ENCODE peak calls at places on chromosomes 4 and X, in eight cellular contexts. C is HCT116; W is CD8-positive, alpha-beta memory T cell; G is mesenchymal stem cell; Y is AG04450; N is SJSA1; H is GM23248; D is effector memory CD4-positive, alpha-beta T cell. F is an unnamed sample.

GRCh38 chrX:150375243-150375642 is 12.1 kb downstream of the MAMLD1 start:
- DNase-seq in W (no peak), N (no peak), G (no peak), D (no peak), Y (no peak), C (no peak), H (no peak), F (no peak)

GRCh38 chr4:3237711-3238560 is 11.0 kb upstream of the MSANTD1 start:
- DNase-seq in N (no peak), W (no peak), G (no peak), C (no peak), D (no peak), H (no peak), Y (no peak), F (no peak)

GRCh38 chrX:41265615-41266014 is 68.3 kb upstream of the DDX3X start:
- DNase-seq in Y (peak), D (peak), H (peak), N (no peak), C (no peak), G (no peak), W (peak), F (no peak)

GRCh38 chr4:84697615-84698201 is 114.8 kb downstream of the CDS1 start:
- DNase-seq in H (peak), G (peak), D (no peak), C (no peak), N (no peak), Y (no peak), W (no peak), F (no peak)

GRCh38 chrX:110081740-110082139 is 78.8 kb downstream of the TMEM164 start:
- DNase-seq in N (no peak), C (no peak), W (no peak), D (no peak), Y (no peak), G (peak), H (no peak), F (no peak)

GRCh38 chr4:54400188-54400587 is 171.1 kb downstream of the PDGFRA start:
- DNase-seq in N (no peak), W (no peak), Y (no peak), D (no peak), C (no peak), G (peak), H (no peak), F (no peak)

GRCh38 chrX:87664381-87664780 is 146.8 kb downstream of the KLHL4 start:
- DNase-seq in C (no peak), W (no peak), Y (no peak), N (no peak), D (no peak), G (peak), H (peak), F (no peak)

GRCh38 chr4:143184217-143184502 is 557 bp upstream of the USP38 start:
- DNase-seq in N (no peak), C (no peak), G (no peak), H (no peak), D (no peak), Y (no peak), W (no peak), F (no peak)

GRCh38 chrX:44241551-44241950 is 101.9 kb downstream of the EFHC2 start:
- DNase-seq in C (no peak), W (no peak), D (no peak), Y (no peak), G (no peak), H (no peak), N (no peak), F (no peak)

GRCh38 chr4:82433791-82434190 is 3.4 kb downstream of the ENOPH1 start:
- DNase-seq in W (no peak), D (no peak), N (no peak), Y (no peak), G (no peak), H (no peak), C (no peak), F (no peak)

GRCh38 chr4:185112104-185112503 is 31.0 kb upstream of the SLC25A4 start:
- DNase-seq in G (peak), Y (peak), D (no peak), N (peak), W (no peak), C (peak), H (peak), F (peak)

GRCh38 chr4:127549521-127549920 is 83.2 kb upstream of the INTU start:
- DNase-seq in G (no peak), Y (no peak), D (no peak), W (no peak), N (no peak), C (no peak), H (peak), F (no peak)

GRCh38 chr4:158914178-158914577 is 145.4 kb downstream of the FNIP2 start:
- DNase-seq in C (no peak), G (peak), Y (no peak), N (peak), D (no peak), W (no peak), H (peak), F (no peak)

GRCh38 chr4:103193457-103193856 is 4.7 kb downstream of the CENPE start:
- DNase-seq in D (no peak), H (no peak), C (no peak), N (no peak), W (no peak), G (no peak), Y (no peak), F (no peak)

GRCh38 chr4:5809216-5809776 is 83.6 kb downstream of the CRMP1 start:
- DNase-seq in D (no peak), H (peak), W (no peak), G (no peak), Y (no peak), C (no peak), N (no peak), F (no peak)

GRCh38 chr4:102794999-102795398 is 32.4 kb downstream of the UBE2D3 start:
- DNase-seq in Y (no peak), H (no peak), C (no peak), N (no peak), D (no peak), G (no peak), W (no peak), F (no peak)

GRCh38 chrX:727738-728621 is 97.4 kb downstream of the SHOX start:
- DNase-seq in C (peak), N (no peak), Y (no peak), G (no peak), H (peak), D (no peak), W (no peak), F (no peak)

GRCh38 chrX:17719651-17720050 is 17.6 kb upstream of the SCML1 start:
- DNase-seq in W (no peak), D (no peak), N (no peak), Y (no peak), H (no peak), C (no peak), G (no peak), F (no peak)

GRCh38 chr4:168511780-168512467 is 15.1 kb downstream of the PALLD start:
- DNase-seq in Y (no peak), G (no peak), N (no peak), C (no peak), H (no peak), W (peak), D (peak), F (no peak)

GRCh38 chr4:102501635-102502382 is 650 bp downstream of the NFKB1 start:
- DNase-seq in C (peak), W (peak), Y (no peak), G (peak), N (peak), D (peak), H (peak), F (no peak)

GRCh38 chr4:168737441-168738176 is 240.8 kb downstream of the PALLD start:
- DNase-seq in C (no peak), H (no peak), Y (peak), W (no peak), D (no peak), G (peak), N (no peak), F (no peak)

GRCh38 chr4:112411781-112412281 is 104.1 kb downstream of the NEUROG2 start:
- DNase-seq in D (no peak), Y (no peak), H (no peak), G (no peak), N (no peak), C (no peak), W (no peak), F (no peak)

GRCh38 chr4:5478116-5478515 is 230.2 kb downstream of the EVC2 start:
- DNase-seq in C (no peak), H (no peak), G (no peak), N (no peak), Y (no peak), W (no peak), D (no peak), F (no peak)

GRCh38 chr4:1471443-1472147 is 65.4 kb upstream of the NKX1-1 start:
- DNase-seq in Y (no peak), N (no peak), H (peak), C (no peak), G (no peak), W (no peak), D (no peak), F (no peak)

GRCh38 chr4:1842993-1843448 is 12.9 kb downstream of the LETM1 start:
- DNase-seq in H (peak), N (no peak), D (no peak), C (no peak), W (no peak), G (peak), Y (peak), F (peak)

GRCh38 chr4:74230902-74231499 is 73.1 kb downstream of the MTHFD2L start:
- DNase-seq in D (no peak), Y (no peak), C (no peak), W (no peak), G (peak), H (peak), N (no peak), F (peak)

GRCh38 chrX:124098089-124098488 is 136.6 kb downstream of the STAG2 start:
- DNase-seq in H (peak), C (no peak), D (no peak), G (peak), W (no peak), N (no peak), Y (peak), F (peak)

GRCh38 chr4:23130845-23131244 is 438.1 kb downstream of the GBA3 start:
- DNase-seq in H (no peak), G (no peak), D (no peak), Y (no peak), N (no peak), W (no peak), C (no peak), F (no peak)

GRCh38 chr4:185011408-185011807 is 6.9 kb upstream of the HELT start:
- DNase-seq in D (no peak), H (peak), C (peak), Y (no peak), W (no peak), G (peak), N (no peak), F (no peak)

GRCh38 chrX:11446331-11446730 is 153.1 kb downstream of the AMELX start:
- DNase-seq in C (no peak), G (no peak), N (no peak), D (no peak), Y (no peak), W (no peak), H (peak), F (no peak)

GRCh38 chr4:108965472-108966076 is 202.7 kb upstream of the ETNPPL start:
- DNase-seq in N (no peak), W (no peak), C (no peak), Y (no peak), G (no peak), H (no peak), D (no peak), F (no peak)

GRCh38 chr4:128573781-128574508 is 235.6 kb upstream of the JADE1 start:
- DNase-seq in G (peak), C (no peak), D (no peak), Y (peak), W (no peak), N (peak), H (peak), F (no peak)

GRCh38 chr4:182453830-182454229 is 210.6 kb downstream of the TENM3 start:
- DNase-seq in W (no peak), Y (no peak), G (no peak), C (no peak), H (no peak), N (no peak), D (no peak), F (no peak)

GRCh38 chr4:182448281-182449151 is 205.3 kb downstream of the TENM3 start:
- DNase-seq in G (peak), Y (peak), N (peak), H (peak), W (peak), D (no peak), C (peak), F (peak)

GRCh38 chr4:182447938-182448280 is 204.7 kb downstream of the TENM3 start:
- DNase-seq in G (no peak), D (no peak), N (no peak), Y (no peak), W (no peak), H (peak), C (no peak), F (no peak)

GRCh38 chr4:182449186-182449880 is 206.1 kb downstream of the TENM3 start:
- DNase-seq in N (peak), C (no peak), D (no peak), H (no peak), G (peak), W (no peak), Y (no peak), F (no peak)

GRCh38 chr4:182449960-182450359 is 206.8 kb downstream of the TENM3 start:
- DNase-seq in Y (no peak), G (peak), N (peak), D (no peak), H (peak), C (no peak), W (no peak), F (no peak)
- H3K4me3 ChIP-seq in Y (peak), G (no peak), N (peak), D (no peak), H (peak), C (no peak), W (no peak), F (peak)

GRCh38 chr4:114302472-114302871 is 296.1 kb upstream of the UGT8 start:
- DNase-seq in D (no peak), N (peak), G (no peak), Y (no peak), H (no peak), W (no peak), C (no peak), F (peak)
- H3K4me3 ChIP-seq in D (no peak), N (no peak), G (no peak), Y (no peak), H (no peak), W (no peak), C (no peak), F (no peak)

DNA sequence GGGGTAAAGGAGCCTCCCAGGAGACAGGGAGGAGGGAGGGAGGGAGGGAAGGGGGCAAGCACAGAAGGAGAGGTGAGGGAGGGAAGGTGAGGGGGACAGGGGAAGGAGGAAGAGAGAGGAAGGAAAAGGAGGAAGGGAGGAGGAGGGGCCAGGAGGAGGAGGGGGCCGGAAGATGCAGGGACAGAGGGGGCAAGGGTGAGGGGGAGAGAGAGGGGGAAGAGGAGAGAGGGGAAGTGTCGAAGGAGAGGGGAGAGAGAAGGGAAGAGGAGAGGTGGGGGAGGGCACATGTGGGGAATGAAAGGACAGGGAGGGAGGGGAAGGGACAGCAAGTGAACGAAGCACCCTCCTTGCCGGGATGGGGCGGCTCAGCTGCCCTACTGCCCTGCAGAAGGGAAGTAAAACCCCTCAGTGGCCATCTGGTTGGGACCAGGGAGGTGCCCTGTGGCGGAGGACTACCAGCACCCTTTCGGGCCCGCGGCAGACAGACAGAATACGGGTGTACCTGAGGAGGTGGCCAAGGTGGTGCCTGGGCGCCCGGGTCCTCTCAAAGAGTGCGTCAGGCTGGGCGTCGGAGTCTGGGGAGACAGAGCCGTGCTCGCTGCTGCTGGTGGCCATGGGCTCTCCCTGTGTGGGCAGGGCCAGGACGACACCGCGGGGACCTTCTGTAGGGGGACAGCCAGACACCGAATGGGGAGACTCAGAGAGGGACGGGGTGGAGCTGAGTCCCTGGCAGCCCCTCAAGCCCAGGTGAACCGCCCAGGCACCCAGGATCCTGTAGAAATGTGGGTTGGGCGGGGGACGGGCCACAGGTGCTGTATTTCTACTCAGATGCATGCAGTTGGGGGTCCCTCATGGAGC is 29.5 kb downstream of the PDHA1 start:
- DNase-seq in Y (no peak), D (no peak), H (no peak), C (no peak), N (no peak), W (no peak), G (no peak), F (no peak)
- H3K4me3 ChIP-seq in Y (no peak), D (peak), H (no peak), C (no peak), N (no peak), W (no peak), G (no peak), F (no peak)

GRCh38 chr4:37902212-37902611 is 11.3 kb downstream of the TBC1D1 start:
- DNase-seq in H (no peak), Y (no peak), N (no peak), G (no peak), C (no peak), D (no peak), W (no peak), F (no peak)
- H3K4me3 ChIP-seq in H (no peak), Y (no peak), N (no peak), G (no peak), C (no peak), D (no peak), W (no peak), F (no peak)

DNA sequence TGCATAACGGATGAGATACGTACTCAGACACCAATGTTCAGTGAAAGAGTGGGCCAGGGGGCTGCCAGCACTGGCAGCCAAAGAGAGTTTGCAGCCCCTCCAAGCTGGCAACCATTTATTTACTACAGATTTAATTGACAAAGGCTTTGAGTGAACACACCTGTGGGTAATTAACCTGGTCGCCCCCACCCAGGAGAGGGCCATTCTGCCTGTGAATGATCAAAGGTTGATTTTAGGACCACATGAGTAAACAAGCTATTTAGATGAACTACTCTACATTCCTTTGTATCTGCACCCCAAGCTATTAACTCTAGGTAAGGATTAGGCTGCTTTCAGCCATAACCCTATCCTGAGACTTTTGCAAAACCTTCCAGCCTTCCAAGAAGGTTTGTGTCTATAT is 55.0 kb downstream of the RBM46 start:
- DNase-seq in N (no peak), Y (no peak), D (no peak), G (no peak), W (no peak), C (no peak), H (no peak), F (no peak)
- H3K4me3 ChIP-seq in N (no peak), Y (no peak), D (no peak), G (no peak), W (no peak), C (no peak), H (no peak), F (no peak)

GRCh38 chr4:40192286-40193017 is 4.4 kb upstream of the RHOH start:
- DNase-seq in Y (no peak), N (no peak), W (no peak), D (no peak), H (no peak), C (no peak), G (no peak), F (no peak)
- H3K4me3 ChIP-seq in Y (no peak), N (no peak), W (peak), D (peak), H (no peak), C (no peak), G (no peak), F (no peak)

DNA sequence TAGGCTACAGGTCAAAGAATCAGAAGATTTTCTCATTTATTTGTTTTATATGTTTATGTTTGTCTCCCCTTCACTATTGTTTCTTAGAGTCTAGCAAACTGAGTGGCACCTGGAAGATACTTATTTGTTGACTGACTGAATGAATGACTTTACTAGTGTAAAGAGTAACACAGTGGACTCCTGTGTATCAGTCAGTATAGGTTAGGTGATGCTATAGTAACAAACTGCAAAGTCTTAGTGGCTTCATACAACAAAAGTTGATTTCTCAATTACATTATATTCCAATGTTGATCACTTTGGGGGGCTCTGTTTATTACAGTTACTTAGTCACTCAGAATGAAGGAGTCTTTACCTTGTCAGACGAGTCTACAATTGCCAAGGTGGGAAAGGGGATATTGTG is 76.6 kb downstream of the DCK start:
- DNase-seq in H (no peak), N (no peak), W (no peak), G (no peak), C (no peak), Y (no peak), D (no peak), F (no peak)
- H3K4me3 ChIP-seq in H (no peak), N (no peak), W (no peak), G (no peak), C (no peak), Y (no peak), D (no peak), F (no peak)

GRCh38 chrX:54979432-54979831 is 14.6 kb downstream of the PFKFB1 start:
- DNase-seq in N (no peak), G (no peak), W (no peak), H (no peak), Y (no peak), D (no peak), C (no peak), F (no peak)

GRCh38 chrX:54977387-54977786 is 16.6 kb downstream of the PFKFB1 start:
- DNase-seq in N (no peak), W (no peak), G (no peak), D (no peak), C (no peak), Y (no peak), H (no peak), F (no peak)

GRCh38 chrX:54978448-54978847 is 15.5 kb downstream of the PFKFB1 start:
- DNase-seq in N (no peak), Y (no peak), H (no peak), G (no peak), D (no peak), W (no peak), C (no peak), F (no peak)

DNA sequence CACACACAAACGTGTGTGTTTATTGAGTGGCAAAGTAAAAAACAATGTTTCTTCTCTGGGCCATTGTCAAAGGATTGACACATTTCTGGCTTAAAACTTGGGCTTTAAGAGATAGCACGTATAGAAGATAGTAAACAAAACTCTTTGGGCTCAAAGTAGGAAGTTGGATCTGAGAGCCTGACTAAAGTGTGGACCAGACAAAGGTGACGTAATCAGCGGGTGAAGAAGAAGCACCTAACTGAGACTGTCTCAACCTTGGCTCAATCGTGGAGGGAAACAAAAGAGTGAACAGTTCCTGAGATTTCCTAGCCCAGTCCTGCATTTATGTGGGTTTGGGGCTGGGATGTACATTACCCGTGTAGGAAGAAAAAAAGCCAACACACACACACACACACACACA is 13.7 kb downstream of the PFKFB1 start:
- DNase-seq in D (no peak), Y (no peak), C (no peak), N (no peak), W (no peak), G (no peak), H (no peak), F (no peak)
- H3K4me3 ChIP-seq in D (no peak), Y (no peak), C (no peak), N (no peak), W (no peak), G (no peak), H (no peak), F (no peak)